ENCODE peak calls at places on chromosomes 7 and 10, in eight cellular contexts. R is activated CD4-positive, alpha-beta T cell treated with anti-CD3 and anti-CD28 coated beads for 36 hours; P is H54; X is uterus; K is NCI-H2029; S is fibroblast of villous mesenchyme; G is cardiac muscle cell; T is midbrain. A is an unnamed sample.

GRCh38 chr7:144488977-144489376 is 85.5 kb upstream of the NOBOX start:
- DNase-seq in G (no peak), X (no peak), R (no peak), P (no peak), S (no peak), K (no peak), T (no peak), A (no peak)

GRCh38 chr7:135300913-135301765 is 67.5 kb downstream of the STRA8 start:
- DNase-seq in P (no peak), G (no peak), X (no peak), S (no peak), K (no peak), R (no peak), T (no peak), A (no peak)

GRCh38 chr10:49605177-49605938 is 4.8 kb upstream of the SLC18A3 start:
- DNase-seq in S (no peak), P (no peak), G (no peak), R (no peak), K (no peak), X (no peak), T (peak; percentile 20), A (no peak)

GRCh38 chr10:126525326-126525725 is 137.0 kb upstream of the ADAM12 start:
- DNase-seq in S (no peak), P (no peak), G (peak; percentile 53), R (no peak), X (no peak), K (no peak), T (peak; percentile 55), A (no peak)

GRCh38 chr7:47441796-47442744 is 139.8 kb downstream of the TNS3 start:
- DNase-seq in P (no peak), X (no peak), T (no peak), S (peak; percentile 55), K (no peak), G (no peak), R (no peak), A (no peak)

GRCh38 chr7:148434181-148434769 is 156.3 kb upstream of the C7orf33 start:
- DNase-seq in S (peak; percentile 13), P (no peak), X (no peak), R (no peak), K (no peak), G (no peak), T (no peak), A (no peak)

GRCh38 chr7:88401009-88401623 is 94.4 kb upstream of the STEAP4 start:
- DNase-seq in G (peak; percentile 20), P (no peak), R (peak; percentile 8), X (no peak), S (no peak), T (no peak), K (no peak), A (no peak)

GRCh38 chr7:30225863-30226361 is 58.5 kb upstream of the ZNRF2 start:
- DNase-seq in T (peak; percentile 54), X (peak; percentile 53), G (peak; percentile 87), R (peak; percentile 30), K (peak; percentile 66), P (peak; percentile 68), S (peak; percentile 11), A (no peak)

GRCh38 chr10:98170249-98171117 is 36.0 kb downstream of the R3HCC1L start:
- DNase-seq in X (peak; percentile 25), S (peak; percentile 53), P (peak; percentile 22), G (peak; percentile 59), R (peak; percentile 28), T (peak; percentile 37), K (no peak), A (peak; percentile 20)

GRCh38 chr10:22713853-22714523 is 390 bp downstream of the PIP4K2A start:
- DNase-seq in S (peak; percentile 29), T (no peak), X (no peak), K (no peak), P (peak; percentile 37), G (no peak), R (peak; percentile 63), A (no peak)

GRCh38 chr10:78516236-78516635 is 482.6 kb downstream of the RPS24 start:
- DNase-seq in X (no peak), G (no peak), K (no peak), R (no peak), S (no peak), P (no peak), T (no peak), A (no peak)

GRCh38 chr7:117975436-117975835 is 102.2 kb upstream of the CTTNBP2 start:
- DNase-seq in S (no peak), G (no peak), P (no peak), T (no peak), K (no peak), R (no peak), X (peak; percentile 44), A (no peak)

GRCh38 chr7:107332488-107333269 is 137.2 kb upstream of the GPR22 start:
- DNase-seq in S (no peak), X (no peak), T (peak; percentile 5), G (no peak), P (no peak), R (no peak), K (no peak), A (no peak)

GRCh38 chr10:120788756-120789155 is 62.4 kb upstream of the WDR11 start:
- DNase-seq in G (no peak), S (no peak), P (no peak), X (no peak), K (no peak), T (no peak), R (no peak), A (no peak)

GRCh38 chr7:147708871-147709270 is 881.7 kb upstream of the C7orf33 start:
- DNase-seq in G (no peak), R (no peak), P (no peak), T (no peak), X (no peak), S (no peak), K (no peak), A (no peak)

GRCh38 chr10:91758303-91759146 is 39.7 kb upstream of the TNKS2 start:
- DNase-seq in X (no peak), R (no peak), G (peak; percentile 70), T (peak; percentile 66), S (peak; percentile 70), P (no peak), K (peak; percentile 37), A (peak; percentile 13)

GRCh38 chr7:50069613-50070012 is 23.4 kb downstream of the ZPBP start:
- DNase-seq in R (peak; percentile 58), K (peak; percentile 16), P (peak; percentile 12), S (no peak), T (no peak), X (no peak), G (no peak), A (no peak)

GRCh38 chr7:70072220-70072619 is 473.9 kb downstream of the AUTS2 start:
- DNase-seq in P (no peak), X (no peak), K (peak; percentile 80), R (no peak), G (peak; percentile 87), T (no peak), S (peak; percentile 17), A (no peak)

GRCh38 chr7:20340839-20341238 is 10.1 kb downstream of the ITGB8 start:
- DNase-seq in X (no peak), G (no peak), R (no peak), K (no peak), P (no peak), T (peak; percentile 82), S (no peak), A (no peak)

GRCh38 chr7:4707134-4707651 is 25.1 kb downstream of the FOXK1 start:
- DNase-seq in S (peak; percentile 58), P (no peak), K (no peak), T (no peak), G (no peak), R (no peak), X (peak; percentile 47), A (no peak)

GRCh38 chr10:103451091-103451801 is 924 bp downstream of the CALHM2 start:
- DNase-seq in G (no peak), P (peak; percentile 87), X (peak; percentile 79), R (peak; percentile 70), T (peak; percentile 1), K (no peak), S (peak; percentile 37), A (no peak)

GRCh38 chr7:116762951-116763350 is 91.0 kb downstream of the MET start:
- DNase-seq in P (no peak), R (no peak), K (no peak), S (no peak), T (no peak), G (no peak), X (no peak), A (no peak)

A was measured in AG04450.